ENCODE peak calls at places on chromosomes 1 and 21, in five cellular contexts. M, T, V, K and A are unnamed samples.

GRCh38 chr1:34863501-34863900 is 4.0 kb upstream of the SMIM12 start:
- DNase-seq in M (no peak), T (no peak), V (no peak), K (no peak), A (no peak)

GRCh38 chr1:200610846-200611245 is 9.7 kb downstream of the KIF14 start:
- DNase-seq in T (no peak), M (no peak), V (no peak), K (no peak), A (no peak)

GRCh38 chr21:31294691-31295090 is 49.4 kb downstream of the TIAM1 start:
- DNase-seq in V (no peak), M (no peak), T (no peak), K (no peak), A (no peak)

GRCh38 chr1:177947623-177948022 is 22.2 kb downstream of the SEC16B start:
- DNase-seq in V (no peak), T (no peak), M (no peak), K (no peak), A (no peak)

GRCh38 chr1:35120458-35121133 is 41.4 kb downstream of the ZMYM1 start:
- DNase-seq in M (peak; percentile 27), T (no peak), V (peak; percentile 53), K (peak; percentile 59), A (peak; percentile 92)

GRCh38 chr21:20591294-20591693 is 406.9 kb upstream of the NCAM2 start:
- DNase-seq in K (no peak), T (no peak), M (no peak), V (no peak), A (no peak)

GRCh38 chr1:53328009-53328489 is at the start of gene LRP8:
- DNase-seq in T (peak; percentile 58), V (peak; percentile 82), K (peak; percentile 80), M (peak; percentile 73), A (no peak)

GRCh38 chr1:118615066-118615465 is 373.1 kb downstream of the TBX15 start:
- DNase-seq in V (no peak), T (no peak), M (no peak), K (no peak), A (no peak)

GRCh38 chr1:78225153-78225552 is 179.4 kb downstream of the GIPC2 start:
- DNase-seq in V (no peak), M (no peak), T (no peak), K (peak; percentile 14), A (no peak)

GRCh38 chr1:17877316-17877715 is 122.2 kb downstream of the ACTL8 start:
- DNase-seq in V (no peak), K (no peak), T (no peak), M (no peak), A (no peak)

GRCh38 chr1:98398649-98399048 is 262.9 kb upstream of the SNX7 start:
- DNase-seq in K (no peak), T (no peak), M (no peak), V (no peak), A (no peak)

GRCh38 chr1:81699234-81699633 is 101.5 kb upstream of the ADGRL2 start:
- DNase-seq in M (no peak), T (peak; percentile 41), K (peak; percentile 56), V (no peak), A (no peak)

GRCh38 chr1:151472852-151473731 is 13.8 kb upstream of the POGZ start:
- DNase-seq in V (peak; percentile 73), K (peak; percentile 89), M (peak; percentile 36), T (peak; percentile 13), A (peak; percentile 93)

GRCh38 chr1:1298861-1299685 is 8.7 kb downstream of the ACAP3 start:
- DNase-seq in T (no peak), M (no peak), V (peak; percentile 87), K (peak; percentile 94), A (no peak)

GRCh38 chr1:77126309-77126708 is 92.9 kb downstream of the PIGK start:
- DNase-seq in K (peak; percentile 81), T (peak; percentile 37), V (no peak), M (no peak), A (no peak)

GRCh38 chr1:4803335-4803734 is 148.9 kb downstream of the AJAP1 start:
- DNase-seq in T (no peak), K (no peak), M (no peak), V (no peak), A (no peak)

GRCh38 chr1:234597894-234598293 is 12.1 kb downstream of the IRF2BP2 start:
- DNase-seq in V (no peak), M (peak; percentile 55), K (peak; percentile 63), T (no peak), A (no peak)

GRCh38 chr1:85550784-85551516 is 29.6 kb upstream of the CCN1 start:
- DNase-seq in M (no peak), V (no peak), T (peak; percentile 51), K (no peak), A (no peak)

GRCh38 chr1:182385885-182386853 is 5.4 kb downstream of the GLUL start:
- DNase-seq in K (no peak), T (no peak), V (no peak), M (no peak), A (no peak)
- H3K4me1 ChIP-seq in K (peaks cover 14% of the 10 kb centered on the region), T (no peaks in the 10 kb centered on the region), V (no peaks in the 10 kb centered on the region), M (peaks cover 57% of the 10 kb centered on the region), A (peaks cover 58% of the 10 kb centered on the region)

DNA sequence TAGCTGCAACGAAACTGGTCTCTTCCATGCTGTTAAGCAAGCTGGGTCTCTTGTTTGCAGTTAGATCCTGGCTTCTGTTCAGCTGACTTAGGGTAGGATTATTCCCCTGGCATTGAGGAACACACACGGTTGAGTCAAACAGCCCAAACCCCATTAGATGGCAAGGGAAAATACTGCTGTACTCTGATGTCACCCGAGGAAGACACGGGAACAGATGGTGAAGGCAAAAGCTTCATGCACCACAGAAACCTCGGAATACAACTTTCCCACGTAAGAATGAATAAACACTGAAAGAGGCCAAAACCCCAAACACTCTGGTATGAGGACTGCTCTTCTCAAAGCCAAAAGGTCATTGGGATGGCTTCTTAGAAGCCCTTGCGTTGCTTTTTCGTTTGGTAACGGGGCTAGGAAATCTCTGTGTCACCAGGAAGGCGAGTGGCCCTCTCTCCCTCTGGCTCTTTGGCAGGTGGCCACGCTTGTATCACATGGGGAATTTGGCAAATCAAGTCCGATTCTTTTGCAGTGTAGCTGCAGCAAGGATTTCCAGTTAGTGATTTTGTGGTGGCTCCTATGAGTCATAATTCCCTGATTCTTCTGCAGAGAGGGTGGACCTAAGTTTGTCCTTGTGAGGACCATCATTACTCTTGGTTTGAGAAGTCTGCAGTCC is 16.7 kb upstream of the LYST start:
- DNase-seq in T (peak; percentile 81), M (peak; percentile 92), V (no peak), K (no peak), A (peak; percentile 95)
- TF ChIP-seq POLR2AphosphoS5 in T (peak; percentile 67), M (peak; percentile 86), V (no peak), K (no peak), A (peak; percentile 76)

GRCh38 chr1:9183441-9183840 is 51.1 kb upstream of the H6PD start:
- DNase-seq in M (no peak), K (peak; percentile 52), T (no peak), V (no peak), A (no peak)
- H3K4me3 ChIP-seq in M (peak overlapping the region; percentile 62), K (peak overlapping the region; percentile 93), T (peak overlapping the region; percentile 48), V (peak overlapping the region; percentile 54), A (peak overlapping the region; percentile 69)

DNA sequence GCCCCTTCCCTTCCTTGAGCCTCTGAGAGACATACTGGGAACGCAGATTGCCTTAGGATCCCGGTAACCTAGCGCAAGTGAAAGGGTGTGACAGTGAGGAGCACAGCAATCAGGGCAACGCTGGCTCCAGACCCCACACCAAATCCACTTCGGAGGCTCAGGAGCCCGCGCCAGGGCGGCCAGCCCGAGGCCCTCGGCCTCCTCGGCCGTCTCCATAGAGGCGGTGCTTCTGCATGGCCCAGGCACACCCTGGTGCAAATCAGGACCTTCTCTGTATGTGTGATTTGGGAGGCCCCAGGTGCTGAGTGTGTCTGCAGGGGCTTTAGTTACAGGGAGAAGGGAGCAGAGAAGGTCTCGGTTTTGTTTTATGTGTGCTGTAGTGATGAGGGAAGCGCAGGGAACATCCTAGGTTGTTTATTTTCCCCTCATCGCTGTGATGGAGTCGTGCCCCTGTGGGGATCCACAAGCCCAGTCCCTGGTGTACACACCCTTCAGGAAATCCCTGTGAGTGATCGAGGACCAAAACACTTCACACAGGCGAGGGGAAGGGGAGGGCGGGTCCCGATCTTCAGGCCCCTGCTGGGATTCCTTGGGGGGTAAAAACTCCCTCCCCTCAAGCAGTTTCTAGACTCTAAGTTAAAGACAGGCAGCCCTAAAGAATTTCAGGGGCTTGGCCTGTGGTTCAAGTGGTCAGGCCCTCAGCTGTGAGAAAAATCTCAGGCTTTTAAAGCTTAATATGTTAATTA is 9.4 kb downstream of the KIAA1614 start:
- DNase-seq in M (no peak), T (no peak), K (no peak), V (no peak), A (no peak)
- H3K4me1 ChIP-seq in M (peaks cover 9% of the 10 kb centered on the region), T (no peaks in the 10 kb centered on the region), K (peaks cover 45% of the 10 kb centered on the region), V (peaks cover 42% of the 10 kb centered on the region), A (peaks cover 22% of the 10 kb centered on the region)